ENCODE peak calls at places on chromosome 4, in eight cellular contexts. K, U, S, G, X, E, Z and W are unnamed samples.

GRCh38 chr4:181971973-181972372 is 271.2 kb upstream of the TENM3 start:
- DNase-seq in K (no peak), U (no peak), S (no peak), G (peak; percentile 64), X (no peak), E (no peak), Z (no peak), W (peak; percentile 50)

GRCh38 chr4:154073107-154073817 is 284.4 kb upstream of the SFRP2 start:
- DNase-seq in K (no peak), U (no peak), S (no peak), G (no peak), X (no peak), E (no peak), Z (no peak), W (no peak)

GRCh38 chr4:85376285-85376684 is 98.7 kb upstream of the ARHGAP24 start:
- DNase-seq in K (no peak), U (no peak), S (no peak), G (no peak), X (no peak), E (no peak), Z (no peak), W (no peak)

GRCh38 chr4:108168672-108169562 is at the start of gene LEF1:
- DNase-seq in K (peak; percentile 79), U (peak; percentile 93), S (peak; percentile 83), G (peak; percentile 11), X (peak; percentile 74), E (peak; percentile 90), Z (peak; percentile 40), W (no peak)

GRCh38 chr4:26815686-26816085 is 45.0 kb upstream of the STIM2 start:
- DNase-seq in K (no peak), U (peak; percentile 18), S (no peak), G (no peak), X (no peak), E (no peak), Z (no peak), W (no peak)

GRCh38 chr4:142091085-142091513 is 454.7 kb downstream of the IL15 start:
- DNase-seq in K (no peak), U (no peak), S (no peak), G (peak; percentile 97), X (no peak), E (no peak), Z (peak; percentile 97), W (no peak)

GRCh38 chr4:22670953-22671352 is 21.8 kb upstream of the GBA3 start:
- DNase-seq in K (no peak), U (no peak), S (peak; percentile 5), G (peak; percentile 13), X (no peak), E (peak; percentile 26), Z (no peak), W (no peak)

GRCh38 chr4:144738649-144739048 is 92.7 kb downstream of the HHIP start:
- DNase-seq in K (no peak), U (no peak), S (no peak), G (no peak), X (no peak), E (no peak), Z (no peak), W (no peak)

GRCh38 chr4:37392540-37393255 is 148.2 kb downstream of the NWD2 start:
- DNase-seq in K (no peak), U (peak; percentile 5), S (no peak), G (no peak), X (no peak), E (peak; percentile 26), Z (peak; percentile 4), W (no peak)

GRCh38 chr4:150769235-150769634 is 187.3 kb downstream of the MAB21L2 start:
- DNase-seq in K (no peak), U (no peak), S (peak; percentile 28), G (peak; percentile 70), X (no peak), E (peak; percentile 22), Z (peak; percentile 33), W (no peak)

GRCh38 chr4:85475631-85476233 is 782 bp downstream of the ARHGAP24 start:
- DNase-seq in K (peak; percentile 48), U (no peak), S (no peak), G (no peak), X (no peak), E (no peak), Z (no peak), W (no peak)

GRCh38 chr4:40303751-40304150 is 31.4 kb upstream of the CHRNA9 start:
- DNase-seq in K (no peak), U (no peak), S (no peak), G (no peak), X (no peak), E (no peak), Z (no peak), W (no peak)

GRCh38 chr4:40306991-40307390 is 28.1 kb upstream of the CHRNA9 start:
- DNase-seq in K (no peak), U (no peak), S (no peak), G (no peak), X (no peak), E (no peak), Z (no peak), W (no peak)

GRCh38 chr4:40306203-40306602 is 28.9 kb upstream of the CHRNA9 start:
- DNase-seq in K (no peak), U (no peak), S (no peak), G (no peak), X (no peak), E (no peak), Z (no peak), W (no peak)

GRCh38 chr4:40307627-40308497 is 27.3 kb upstream of the CHRNA9 start:
- DNase-seq in K (no peak), U (no peak), S (peak; percentile 83), G (no peak), X (peak; percentile 43), E (peak; percentile 58), Z (no peak), W (no peak)

GRCh38 chr4:40305329-40306193 is 29.6 kb upstream of the CHRNA9 start:
- DNase-seq in K (no peak), U (no peak), S (no peak), G (no peak), X (no peak), E (no peak), Z (no peak), W (no peak)
- H3K9ac ChIP-seq in K (no peak overlapping the region), U (no peak overlapping the region), S (no peak overlapping the region), G (no peak overlapping the region), X (no peak overlapping the region), E (no peak overlapping the region), Z (no peak overlapping the region), W (no peak overlapping the region)

DNA sequence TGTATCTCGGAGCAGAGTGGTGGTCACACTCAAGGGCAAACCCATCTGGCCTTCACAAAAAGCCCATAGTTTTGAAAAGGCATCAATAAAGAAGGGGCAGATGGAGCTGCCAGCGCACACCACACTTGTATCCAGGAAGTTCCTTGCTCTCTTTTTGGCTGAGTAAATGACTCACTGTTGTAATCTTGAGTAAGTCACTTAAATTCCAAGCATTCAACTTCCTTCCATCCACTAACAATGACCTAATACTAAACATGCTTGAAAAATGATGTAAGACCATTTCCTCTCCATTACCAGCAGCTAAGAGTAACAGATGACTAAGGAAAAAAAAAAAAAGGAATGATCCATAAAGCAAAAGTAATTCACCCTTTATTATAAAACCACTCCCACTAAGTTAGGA is 32.4 kb upstream of the MYOZ2 start:
- DNase-seq in K (no peak), U (no peak), S (peak; percentile 8), G (peak; percentile 99), X (no peak), E (peak; percentile 98), Z (peak; percentile 93), W (peak; percentile 94)
- H3K27ac ChIP-seq in K (no peak overlapping the region), U (no peak overlapping the region), S (no peak overlapping the region), G (peak overlapping the region; percentile 95), X (no peak overlapping the region), E (peak overlapping the region; percentile 22), Z (peak overlapping the region; percentile 95), W (peak overlapping the region; percentile 97)

GRCh38 chr4:77818667-77819408 is at the start of gene CNOT6L:
- DNase-seq in K (peak; percentile 65), U (peak; percentile 81), S (peak; percentile 70), G (peak; percentile 73), X (peak; percentile 54), E (peak; percentile 53), Z (peak; percentile 58), W (no peak)

GRCh38 chr4:77815651-77816050 is 3.5 kb downstream of the CNOT6L start:
- DNase-seq in K (no peak), U (no peak), S (no peak), G (no peak), X (no peak), E (no peak), Z (no peak), W (no peak)

GRCh38 chr4:77818077-77818666 is 996 bp downstream of the CNOT6L start:
- DNase-seq in K (peak; percentile 48), U (peak; percentile 81), S (peak; percentile 86), G (peak; percentile 83), X (peak; percentile 66), E (peak; percentile 85), Z (peak; percentile 88), W (no peak)

GRCh38 chr4:77819409-77819835 is 254 bp upstream of the CNOT6L start:
- DNase-seq in K (no peak), U (no peak), S (no peak), G (no peak), X (peak; percentile 32), E (no peak), Z (no peak), W (no peak)

GRCh38 chr4:77817304-77818076 is 1.7 kb downstream of the CNOT6L start:
- DNase-seq in K (no peak), U (no peak), S (peak; percentile 26), G (no peak), X (no peak), E (no peak), Z (no peak), W (no peak)
- H3K9ac ChIP-seq in K (no peak overlapping the region), U (no peak overlapping the region), S (peak overlapping the region; percentile 94), G (peak overlapping the region; percentile 61), X (no peak overlapping the region), E (peak overlapping the region; percentile 78), Z (peak overlapping the region; percentile 91), W (peak overlapping the region; percentile 92)

GRCh38 chr4:89296399-89296798 is 11.2 kb downstream of the GPRIN3 start:
- DNase-seq in K (no peak), U (no peak), S (no peak), G (no peak), X (no peak), E (no peak), Z (no peak), W (no peak)

GRCh38 chr4:89290727-89291126 is 16.9 kb downstream of the GPRIN3 start:
- DNase-seq in K (no peak), U (no peak), S (no peak), G (no peak), X (no peak), E (no peak), Z (no peak), W (no peak)

GRCh38 chr4:89295415-89295927 is 12.1 kb downstream of the GPRIN3 start:
- DNase-seq in K (no peak), U (no peak), S (no peak), G (no peak), X (no peak), E (no peak), Z (no peak), W (no peak)

GRCh38 chr4:89294583-89295244 is 12.9 kb downstream of the GPRIN3 start:
- DNase-seq in K (no peak), U (no peak), S (no peak), G (no peak), X (no peak), E (no peak), Z (peak; percentile 22), W (no peak)

DNA sequence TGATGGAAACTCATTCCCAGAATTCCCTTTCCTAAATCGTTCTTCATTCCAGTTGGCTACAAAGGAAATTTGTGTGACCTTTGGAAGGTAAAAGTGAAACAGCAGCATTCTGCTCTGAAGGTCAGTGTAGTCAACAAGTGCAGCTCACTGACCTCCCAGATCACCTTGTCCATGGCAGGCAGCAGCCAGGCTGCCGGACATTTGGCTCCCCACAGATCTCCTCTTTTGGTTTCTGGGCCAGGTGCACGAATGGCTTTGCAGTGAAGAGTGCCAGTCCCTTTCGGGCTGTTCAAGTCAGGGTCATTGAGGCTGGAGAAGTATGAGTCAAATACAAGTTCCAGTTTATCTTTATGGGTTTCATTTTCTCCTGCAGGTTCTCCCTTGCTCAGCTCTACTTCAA is 14.3 kb downstream of the GPRIN3 start:
- DNase-seq in K (no peak), U (no peak), S (no peak), G (no peak), X (no peak), E (no peak), Z (no peak), W (no peak)
- H3K27ac ChIP-seq in K (no peak overlapping the region), U (no peak overlapping the region), S (no peak overlapping the region), G (no peak overlapping the region), X (no peak overlapping the region), E (no peak overlapping the region), Z (no peak overlapping the region), W (no peak overlapping the region)